ENCODE peak calls at places on chromosomes 4 and X, in seven cellular contexts. One of them, this sample, is unnamed.

GRCh38 chrX:123976671-123977316 is 15.3 kb downstream of the STAG2 start:
- DNase-seq in colonic mucosa: no peak
- DNase-seq in breast epithelium: no peak
- DNase-seq in heart right ventricle: no peak
- DNase-seq in SJSA1: peak; percentile 23
- DNase-seq in GM12878: no peak
- DNase-seq in mammary epithelial cell: peak; percentile 38
- DNase-seq in this sample: no peak

GRCh38 chr4:113292371-113293042 is 243.1 kb downstream of the ANK2 start:
- DNase-seq in colonic mucosa: peak; percentile 44
- DNase-seq in breast epithelium: no peak
- DNase-seq in heart right ventricle: peak; percentile 40
- DNase-seq in SJSA1: peak; percentile 8
- DNase-seq in GM12878: no peak
- DNase-seq in mammary epithelial cell: no peak
- DNase-seq in this sample: no peak

GRCh38 chr4:167021545-167022155 is 212.6 kb downstream of the SPOCK3 start:
- DNase-seq in colonic mucosa: peak; percentile 67
- DNase-seq in breast epithelium: peak; percentile 39
- DNase-seq in heart right ventricle: peak; percentile 54
- DNase-seq in SJSA1: peak; percentile 42
- DNase-seq in GM12878: peak; percentile 30
- DNase-seq in mammary epithelial cell: peak; percentile 52
- DNase-seq in this sample: no peak

GRCh38 chr4:105352826-105353225 is 121.0 kb downstream of the PPA2 start:
- DNase-seq in colonic mucosa: no peak
- DNase-seq in breast epithelium: no peak
- DNase-seq in heart right ventricle: no peak
- DNase-seq in SJSA1: no peak
- DNase-seq in GM12878: peak; percentile 11
- DNase-seq in mammary epithelial cell: no peak
- DNase-seq in this sample: no peak

GRCh38 chrX:147920161-147920666 is 8.5 kb downstream of the FMR1 start:
- DNase-seq in colonic mucosa: no peak
- DNase-seq in breast epithelium: no peak
- DNase-seq in heart right ventricle: no peak
- DNase-seq in SJSA1: no peak
- DNase-seq in GM12878: no peak
- DNase-seq in mammary epithelial cell: no peak
- DNase-seq in this sample: no peak

GRCh38 chrX:135213200-135213844 is 38.5 kb upstream of the ETDA start:
- DNase-seq in colonic mucosa: no peak
- DNase-seq in breast epithelium: no peak
- DNase-seq in heart right ventricle: no peak
- DNase-seq in SJSA1: no peak
- DNase-seq in GM12878: no peak
- DNase-seq in mammary epithelial cell: no peak
- DNase-seq in this sample: no peak

GRCh38 chr4:170138580-170139194 is 48.9 kb upstream of the AADAT start:
- DNase-seq in colonic mucosa: peak; percentile 75
- DNase-seq in breast epithelium: peak; percentile 53
- DNase-seq in heart right ventricle: peak; percentile 50
- DNase-seq in SJSA1: peak; percentile 49
- DNase-seq in GM12878: peak; percentile 27
- DNase-seq in mammary epithelial cell: peak; percentile 63
- DNase-seq in this sample: no peak

GRCh38 chrX:87160435-87161010 is 357.1 kb upstream of the KLHL4 start:
- DNase-seq in colonic mucosa: no peak
- DNase-seq in breast epithelium: no peak
- DNase-seq in heart right ventricle: no peak
- DNase-seq in SJSA1: no peak
- DNase-seq in GM12878: no peak
- DNase-seq in mammary epithelial cell: no peak
- DNase-seq in this sample: no peak

GRCh38 chr4:176156656-176157055 is 38.7 kb downstream of the SPATA4 start:
- DNase-seq in colonic mucosa: no peak
- DNase-seq in breast epithelium: no peak
- DNase-seq in heart right ventricle: no peak
- DNase-seq in SJSA1: peak; percentile 29
- DNase-seq in GM12878: no peak
- DNase-seq in mammary epithelial cell: no peak
- DNase-seq in this sample: no peak

GRCh38 chr4:87481342-87481741 is 47.8 kb downstream of the SPARCL1 start:
- DNase-seq in colonic mucosa: no peak
- DNase-seq in breast epithelium: no peak
- DNase-seq in heart right ventricle: no peak
- DNase-seq in SJSA1: no peak
- DNase-seq in GM12878: no peak
- DNase-seq in mammary epithelial cell: no peak
- DNase-seq in this sample: no peak

GRCh38 chr4:14627038-14627437 is 375.2 kb upstream of the CPEB2 start:
- DNase-seq in colonic mucosa: no peak
- DNase-seq in breast epithelium: no peak
- DNase-seq in heart right ventricle: no peak
- DNase-seq in SJSA1: no peak
- DNase-seq in GM12878: no peak
- DNase-seq in mammary epithelial cell: no peak
- DNase-seq in this sample: no peak

GRCh38 chrX:119411959-119412358 is 12.8 kb downstream of the SLC25A43 start:
- DNase-seq in colonic mucosa: no peak
- DNase-seq in breast epithelium: no peak
- DNase-seq in heart right ventricle: no peak
- DNase-seq in SJSA1: no peak
- DNase-seq in GM12878: no peak
- DNase-seq in mammary epithelial cell: no peak
- DNase-seq in this sample: no peak

GRCh38 chr4:101200561-101200960 is 146.8 kb downstream of the PPP3CA start:
- DNase-seq in colonic mucosa: no peak
- DNase-seq in breast epithelium: no peak
- DNase-seq in heart right ventricle: no peak
- DNase-seq in SJSA1: peak; percentile 71
- DNase-seq in GM12878: no peak
- DNase-seq in mammary epithelial cell: peak; percentile 91
- DNase-seq in this sample: no peak

GRCh38 chrX:137823257-137823656 is 257.3 kb downstream of the ZIC3 start:
- DNase-seq in colonic mucosa: no peak
- DNase-seq in breast epithelium: no peak
- DNase-seq in heart right ventricle: no peak
- DNase-seq in SJSA1: no peak
- DNase-seq in GM12878: no peak
- DNase-seq in mammary epithelial cell: no peak
- DNase-seq in this sample: no peak

GRCh38 chr4:31768756-31769155 is 1048.6 kb downstream of the PCDH7 start:
- DNase-seq in colonic mucosa: no peak
- DNase-seq in breast epithelium: no peak
- DNase-seq in heart right ventricle: no peak
- DNase-seq in SJSA1: no peak
- DNase-seq in GM12878: no peak
- DNase-seq in mammary epithelial cell: no peak
- DNase-seq in this sample: no peak

GRCh38 chr4:145099653-145100052 is 1.5 kb downstream of the ABCE1 start:
- DNase-seq in colonic mucosa: no peak
- DNase-seq in breast epithelium: no peak
- DNase-seq in heart right ventricle: no peak
- DNase-seq in SJSA1: peak; percentile 11
- DNase-seq in GM12878: no peak
- DNase-seq in mammary epithelial cell: peak; percentile 16
- DNase-seq in this sample: no peak

GRCh38 chr4:2598661-2599654 is 62.5 kb downstream of the FAM193A start:
- DNase-seq in colonic mucosa: no peak
- DNase-seq in breast epithelium: no peak
- DNase-seq in heart right ventricle: no peak
- DNase-seq in SJSA1: no peak
- DNase-seq in GM12878: peak; percentile 66
- DNase-seq in mammary epithelial cell: no peak
- DNase-seq in this sample: no peak
- H3K4me1 ChIP-seq in colonic mucosa: peaks cover 7% of the 10 kb centered on the region
- H3K4me1 ChIP-seq in breast epithelium: peaks cover 7% of the 10 kb centered on the region
- H3K4me1 ChIP-seq in heart right ventricle: peaks cover 16% of the 10 kb centered on the region
- H3K4me1 ChIP-seq in SJSA1: no peaks in the 10 kb centered on the region
- H3K4me1 ChIP-seq in GM12878: peaks cover 49% of the 10 kb centered on the region
- H3K4me1 ChIP-seq in mammary epithelial cell: no peaks in the 10 kb centered on the region
- H3K4me1 ChIP-seq in this sample: peaks cover 57% of the 10 kb centered on the region

GRCh38 chrX:153366878-153367538 is 33.1 kb downstream of the ZNF275 start:
- DNase-seq in colonic mucosa: no peak
- DNase-seq in breast epithelium: no peak
- DNase-seq in heart right ventricle: no peak
- DNase-seq in SJSA1: no peak
- DNase-seq in GM12878: no peak
- DNase-seq in mammary epithelial cell: no peak
- DNase-seq in this sample: no peak
- H3K36me3 ChIP-seq in colonic mucosa: no peaks in the 10 kb centered on the region
- H3K36me3 ChIP-seq in breast epithelium: no peaks in the 10 kb centered on the region
- H3K36me3 ChIP-seq in heart right ventricle: no peaks in the 10 kb centered on the region
- H3K36me3 ChIP-seq in SJSA1: no peaks in the 10 kb centered on the region
- H3K36me3 ChIP-seq in GM12878: no peaks in the 10 kb centered on the region
- H3K36me3 ChIP-seq in mammary epithelial cell: no peaks in the 10 kb centered on the region
- H3K36me3 ChIP-seq in this sample: no peaks in the 10 kb centered on the region

GRCh38 chrX:10577863-10578262 is 42.5 kb downstream of the MID1 start:
- DNase-seq in colonic mucosa: no peak
- DNase-seq in breast epithelium: no peak
- DNase-seq in heart right ventricle: no peak
- DNase-seq in SJSA1: no peak
- DNase-seq in GM12878: no peak
- DNase-seq in mammary epithelial cell: no peak
- DNase-seq in this sample: no peak

GRCh38 chrX:10579753-10580060 is 40.7 kb downstream of the MID1 start:
- DNase-seq in colonic mucosa: no peak
- DNase-seq in breast epithelium: no peak
- DNase-seq in heart right ventricle: no peak
- DNase-seq in SJSA1: peak; percentile 73
- DNase-seq in GM12878: no peak
- DNase-seq in mammary epithelial cell: no peak
- DNase-seq in this sample: no peak

GRCh38 chrX:10579018-10579752 is 41.2 kb downstream of the MID1 start:
- DNase-seq in colonic mucosa: no peak
- DNase-seq in breast epithelium: no peak
- DNase-seq in heart right ventricle: no peak
- DNase-seq in SJSA1: peak; percentile 68
- DNase-seq in GM12878: no peak
- DNase-seq in mammary epithelial cell: peak; percentile 69
- DNase-seq in this sample: no peak

GRCh38 chrX:10574663-10575062 is 45.7 kb downstream of the MID1 start:
- DNase-seq in colonic mucosa: no peak
- DNase-seq in breast epithelium: no peak
- DNase-seq in heart right ventricle: no peak
- DNase-seq in SJSA1: peak; percentile 41
- DNase-seq in GM12878: no peak
- DNase-seq in mammary epithelial cell: peak; percentile 57
- DNase-seq in this sample: no peak

DNA sequence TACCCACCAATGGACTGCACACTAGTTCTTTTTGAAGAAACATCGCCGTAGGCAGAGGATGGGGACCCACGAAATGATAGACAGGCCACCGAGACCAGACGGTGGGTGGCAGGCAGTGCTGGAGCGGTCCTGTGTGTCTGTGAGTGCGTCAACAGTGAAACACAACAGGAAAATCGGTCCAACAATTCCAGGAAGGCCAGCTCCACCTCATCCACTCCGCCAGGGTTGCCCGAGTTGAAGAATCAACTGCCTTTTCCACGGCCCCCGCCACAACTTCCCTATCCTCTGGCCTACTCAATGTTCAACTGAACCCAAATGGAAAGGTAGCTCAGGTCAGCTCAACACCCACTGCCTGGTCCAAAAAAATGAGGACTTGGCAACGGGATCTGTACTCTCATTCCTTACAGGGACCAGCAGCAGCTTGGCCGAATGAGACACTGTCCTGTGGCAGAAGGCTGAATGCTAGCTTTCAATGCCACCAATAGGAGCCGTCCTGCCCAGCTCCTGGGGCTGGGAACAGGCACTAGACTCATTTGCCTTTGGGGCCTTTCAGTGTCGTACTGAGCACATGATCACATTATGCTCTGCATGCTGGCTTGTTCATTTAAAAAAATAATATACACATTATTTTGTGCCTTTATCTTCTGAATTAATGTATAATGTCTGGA is 43.5 kb downstream of the MID1 start:
- DNase-seq in colonic mucosa: no peak
- DNase-seq in breast epithelium: no peak
- DNase-seq in heart right ventricle: peak; percentile 11
- DNase-seq in SJSA1: no peak
- DNase-seq in GM12878: no peak
- DNase-seq in mammary epithelial cell: no peak
- DNase-seq in this sample: no peak
- H3K27ac ChIP-seq in colonic mucosa: no peak overlapping the region
- H3K27ac ChIP-seq in breast epithelium: peak overlapping the region; percentile 40
- H3K27ac ChIP-seq in heart right ventricle: no peak overlapping the region
- H3K27ac ChIP-seq in SJSA1: no peak overlapping the region
- H3K27ac ChIP-seq in GM12878: no peak overlapping the region
- H3K27ac ChIP-seq in mammary epithelial cell: no peak overlapping the region
- H3K27ac ChIP-seq in this sample: peak overlapping the region; percentile 35

GRCh38 chr4:168797176-168797575 is 212.9 kb downstream of the CBR4 start:
- DNase-seq in colonic mucosa: no peak
- DNase-seq in breast epithelium: no peak
- DNase-seq in heart right ventricle: no peak
- DNase-seq in SJSA1: peak; percentile 63
- DNase-seq in GM12878: no peak
- DNase-seq in mammary epithelial cell: peak; percentile 84
- DNase-seq in this sample: no peak

GRCh38 chr4:168795346-168795745 is 214.7 kb downstream of the CBR4 start:
- DNase-seq in colonic mucosa: no peak
- DNase-seq in breast epithelium: no peak
- DNase-seq in heart right ventricle: no peak
- DNase-seq in SJSA1: no peak
- DNase-seq in GM12878: no peak
- DNase-seq in mammary epithelial cell: no peak
- DNase-seq in this sample: no peak

GRCh38 chr4:168797738-168798375 is 212.2 kb downstream of the CBR4 start:
- DNase-seq in colonic mucosa: no peak
- DNase-seq in breast epithelium: no peak
- DNase-seq in heart right ventricle: no peak
- DNase-seq in SJSA1: no peak
- DNase-seq in GM12878: no peak
- DNase-seq in mammary epithelial cell: no peak
- DNase-seq in this sample: no peak

GRCh38 chr4:168794881-168795280 is 215.2 kb downstream of the CBR4 start:
- DNase-seq in colonic mucosa: no peak
- DNase-seq in breast epithelium: no peak
- DNase-seq in heart right ventricle: no peak
- DNase-seq in SJSA1: no peak
- DNase-seq in GM12878: no peak
- DNase-seq in mammary epithelial cell: no peak
- DNase-seq in this sample: no peak

DNA sequence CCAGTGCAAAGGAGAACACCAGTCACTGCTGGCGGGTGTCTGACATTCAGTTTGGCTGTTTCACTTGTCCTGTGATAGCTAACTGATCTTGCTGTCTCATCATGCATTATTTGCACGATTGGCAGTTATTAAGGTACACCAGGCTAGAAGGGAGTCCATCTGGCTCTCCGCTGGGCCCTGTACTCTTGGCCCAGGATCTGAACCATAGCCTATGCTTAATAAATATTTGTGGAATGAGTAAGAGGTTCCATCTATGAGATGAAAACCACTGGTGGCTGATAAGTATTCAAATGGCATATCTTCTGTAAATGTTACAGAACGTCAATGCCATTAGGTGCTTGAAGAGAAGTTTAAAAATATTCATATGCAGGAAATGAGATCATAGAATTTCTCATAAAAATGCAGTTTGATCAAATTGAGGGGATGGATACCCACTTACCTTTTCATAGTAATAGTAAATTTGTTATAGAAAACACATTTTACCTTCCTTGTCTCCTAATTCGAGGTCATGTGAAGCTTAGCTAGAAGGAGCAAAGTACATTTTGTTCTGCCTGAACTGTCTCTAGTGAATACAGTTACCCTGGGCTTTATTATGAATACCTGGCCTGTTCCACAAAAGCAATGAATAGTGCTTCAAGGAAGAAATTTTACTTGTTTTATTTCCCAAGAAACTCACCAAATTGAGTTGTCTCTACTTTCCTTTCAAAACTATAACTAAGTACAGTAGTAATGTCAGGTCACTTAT is 213.5 kb downstream of the CBR4 start:
- DNase-seq in colonic mucosa: no peak
- DNase-seq in breast epithelium: no peak
- DNase-seq in heart right ventricle: no peak
- DNase-seq in SJSA1: peak; percentile 78
- DNase-seq in GM12878: no peak
- DNase-seq in mammary epithelial cell: peak; percentile 75
- DNase-seq in this sample: no peak
- H3K4me1 ChIP-seq in colonic mucosa: no peaks in the 10 kb centered on the region
- H3K4me1 ChIP-seq in breast epithelium: no peaks in the 10 kb centered on the region
- H3K4me1 ChIP-seq in heart right ventricle: no peaks in the 10 kb centered on the region
- H3K4me1 ChIP-seq in SJSA1: peaks cover 35% of the 10 kb centered on the region
- H3K4me1 ChIP-seq in GM12878: no peaks in the 10 kb centered on the region
- H3K4me1 ChIP-seq in mammary epithelial cell: peaks cover 28% of the 10 kb centered on the region
- H3K4me1 ChIP-seq in this sample: no peaks in the 10 kb centered on the region

This sample was measured in esophagus squamous epithelium.